ENCODE peak calls at places on chromosomes 5 and 9, in eight cellular contexts. S is heart left ventricle, D is mammary epithelial cell, Q is GM23338, A is ovary, F is hepatocyte, L is left ventricle myocardium inferior, P is astrocyte. G is an unnamed sample. For H3K4me1, the result is how much of the 10 kb centered on the place peaks cover.

GRCh38 chr5:118115791-118116190 is 872.6 kb downstream of the DTWD2 start:
- DNase-seq in S (no peak), D (no peak), Q (no peak), A (no peak), F (no peak), L (no peak), P (peak), G (no peak)

GRCh38 chr9:104923740-104924139 is 4.2 kb downstream of the ABCA1 start:
- DNase-seq in S (no peak), D (no peak), Q (no peak), A (no peak), F (no peak), L (no peak), P (no peak), G (no peak)

GRCh38 chr9:120922404-120923173 is 4.0 kb downstream of the TRAF1 start:
- DNase-seq in S (no peak), D (no peak), Q (no peak), A (no peak), F (no peak), L (no peak), P (no peak), G (no peak)

GRCh38 chr9:5509573-5509972 is 758 bp upstream of the PDCD1LG2 start:
- DNase-seq in S (no peak), D (peak), Q (no peak), A (no peak), F (no peak), L (no peak), P (peak), G (no peak)

GRCh38 chr5:446864-447263 is 3.9 kb downstream of the EXOC3 start:
- DNase-seq in S (no peak), D (peak), Q (peak), A (no peak), F (peak), L (no peak), P (no peak), G (no peak)

GRCh38 chr5:146327471-146327870 is 11.2 kb upstream of the POU4F3 start:
- DNase-seq in S (no peak), D (no peak), Q (no peak), A (no peak), F (no peak), L (no peak), P (no peak), G (no peak)

GRCh38 chr5:76402880-76403712 is at the start of gene IQGAP2:
- DNase-seq in S (peak), D (peak), Q (peak), A (peak), F (peak), L (peak), P (peak), G (peak)

GRCh38 chr5:61228229-61228628 is 66.0 kb upstream of the SMIM15 start:
- DNase-seq in S (no peak), D (no peak), Q (no peak), A (no peak), F (no peak), L (no peak), P (no peak), G (no peak)

GRCh38 chr9:74083681-74084433 is 413.3 kb upstream of the RORB start:
- DNase-seq in S (no peak), D (no peak), Q (no peak), A (no peak), F (no peak), L (no peak), P (no peak), G (no peak)

GRCh38 chr5:45454114-45454513 is 242.1 kb downstream of the HCN1 start:
- DNase-seq in S (peak), D (no peak), Q (peak), A (no peak), F (peak), L (no peak), P (peak), G (peak)

GRCh38 chr5:171272996-171273970 is 35.8 kb upstream of the TLX3 start:
- DNase-seq in S (no peak), D (peak), Q (peak), A (no peak), F (peak), L (no peak), P (no peak), G (peak)

GRCh38 chr5:32505718-32506117 is 61.2 kb upstream of the ZFR start:
- DNase-seq in S (no peak), D (peak), Q (no peak), A (no peak), F (peak), L (no peak), P (peak), G (no peak)

GRCh38 chr9:119802621-119803020 is 433.4 kb upstream of the BRINP1 start:
- DNase-seq in S (peak), D (no peak), Q (peak), A (no peak), F (peak), L (peak), P (no peak), G (no peak)

GRCh38 chr5:95730730-95731570 is at the start of gene RHOBTB3:
- DNase-seq in S (peak), D (peak), Q (peak), A (peak), F (peak), L (peak), P (peak), G (peak)

GRCh38 chr5:138722518-138722917 is 30.7 kb upstream of the CTNNA1 start:
- DNase-seq in S (no peak), D (peak), Q (peak), A (no peak), F (no peak), L (no peak), P (no peak), G (no peak)

GRCh38 chr9:18487620-18488019 is 13.7 kb downstream of the ADAMTSL1 start:
- DNase-seq in S (no peak), D (no peak), Q (no peak), A (no peak), F (no peak), L (no peak), P (no peak), G (no peak)

GRCh38 chr9:36924071-36924470 is 110.0 kb downstream of the PAX5 start:
- DNase-seq in S (no peak), D (peak), Q (no peak), A (no peak), F (peak), L (no peak), P (peak), G (no peak)

GRCh38 chr9:5851445-5851844 is 18.5 kb upstream of the ERMP1 start:
- DNase-seq in S (no peak), D (peak), Q (no peak), A (no peak), F (peak), L (no peak), P (peak), G (no peak)

GRCh38 chr5:160199410-160199911 is 29.8 kb upstream of the FABP6 start:
- DNase-seq in S (peak), D (peak), Q (peak), A (peak), F (peak), L (peak), P (no peak), G (peak)

GRCh38 chr5:169904059-169904458 is 76.2 kb downstream of the INSYN2B start:
- DNase-seq in S (no peak), D (no peak), Q (no peak), A (no peak), F (no peak), L (no peak), P (peak), G (no peak)

GRCh38 chr5:141866111-141866510 is 12.1 kb downstream of the PCDH1 start:
- DNase-seq in S (no peak), D (peak), Q (no peak), A (no peak), F (peak), L (no peak), P (no peak), G (no peak)

GRCh38 chr5:107271682-107272350 is 398.9 kb downstream of the EFNA5 start:
- DNase-seq in S (no peak), D (no peak), Q (no peak), A (no peak), F (no peak), L (no peak), P (peak), G (no peak)

GRCh38 chr9:18564018-18564880 is 90.3 kb downstream of the ADAMTSL1 start:
- DNase-seq in S (no peak), D (no peak), Q (no peak), A (no peak), F (no peak), L (no peak), P (no peak), G (no peak)

GRCh38 chr5:154868702-154869101 is 10.3 kb downstream of the CNOT8 start:
- DNase-seq in S (no peak), D (no peak), Q (peak), A (no peak), F (peak), L (no peak), P (no peak), G (peak)

GRCh38 chr9:123637940-123638634 is 282.1 kb downstream of the CRB2 start:
- DNase-seq in S (no peak), D (no peak), Q (no peak), A (no peak), F (no peak), L (no peak), P (peak), G (no peak)

GRCh38 chr9:111533099-111533785 is 8.3 kb downstream of the ZNF483 start:
- DNase-seq in S (no peak), D (no peak), Q (no peak), A (no peak), F (no peak), L (no peak), P (peak), G (no peak)

GRCh38 chr5:76074487-76074886 is 8.7 kb upstream of the SV2C start:
- DNase-seq in S (no peak), D (no peak), Q (peak), A (no peak), F (no peak), L (no peak), P (no peak), G (no peak)

GRCh38 chr5:138503487-138504270 is 38.4 kb downstream of the EGR1 start:
- DNase-seq in S (peak), D (peak), Q (peak), A (peak), F (peak), L (no peak), P (peak), G (peak)

GRCh38 chr9:114811969-114812636 is 6.3 kb upstream of the TNFSF15 start:
- DNase-seq in S (no peak), D (no peak), Q (no peak), A (no peak), F (no peak), L (no peak), P (no peak), G (no peak)

GRCh38 chr9:120480707-120481106 is 99.3 kb downstream of the CDK5RAP2 start:
- DNase-seq in S (no peak), D (peak), Q (no peak), A (no peak), F (no peak), L (no peak), P (no peak), G (no peak)

GRCh38 chr9:757246-757881 is 84.1 kb upstream of the DMRT1 start:
- DNase-seq in S (no peak), D (peak), Q (peak), A (no peak), F (peak), L (no peak), P (peak), G (no peak)

GRCh38 chr9:113993838-113994540 is 84.1 kb downstream of the AMBP start:
- DNase-seq in S (peak), D (peak), Q (no peak), A (peak), F (no peak), L (peak), P (peak), G (peak)

GRCh38 chr9:105508530-105508929 is 49.4 kb upstream of the FKTN start:
- DNase-seq in S (no peak), D (no peak), Q (no peak), A (no peak), F (no peak), L (no peak), P (no peak), G (no peak)

GRCh38 chr9:137588891-137589290 is 1.4 kb downstream of the ZMYND19 start:
- DNase-seq in S (no peak), D (no peak), Q (no peak), A (no peak), F (no peak), L (no peak), P (no peak), G (no peak)

GRCh38 chr9:137588311-137588710 is 2.0 kb downstream of the ZMYND19 start:
- DNase-seq in S (no peak), D (no peak), Q (no peak), A (no peak), F (no peak), L (no peak), P (no peak), G (no peak)

GRCh38 chr9:137589441-137590122 is 730 bp downstream of the ZMYND19 start:
- DNase-seq in S (no peak), D (no peak), Q (peak), A (no peak), F (peak), L (no peak), P (peak), G (no peak)

GRCh38 chr9:137590469-137591383 is at the start of gene ZMYND19:
- DNase-seq in S (peak), D (peak), Q (peak), A (peak), F (peak), L (peak), P (peak), G (peak)

GRCh38 chr9:137590123-137590468 is 216 bp downstream of the ZMYND19 start:
- DNase-seq in S (no peak), D (no peak), Q (peak), A (no peak), F (no peak), L (no peak), P (no peak), G (no peak)
- H3K4me1 ChIP-seq in S (under half), D (under half), Q (under half), A (under half), F (under half), L (under half), P (under half), G (under half)

DNA sequence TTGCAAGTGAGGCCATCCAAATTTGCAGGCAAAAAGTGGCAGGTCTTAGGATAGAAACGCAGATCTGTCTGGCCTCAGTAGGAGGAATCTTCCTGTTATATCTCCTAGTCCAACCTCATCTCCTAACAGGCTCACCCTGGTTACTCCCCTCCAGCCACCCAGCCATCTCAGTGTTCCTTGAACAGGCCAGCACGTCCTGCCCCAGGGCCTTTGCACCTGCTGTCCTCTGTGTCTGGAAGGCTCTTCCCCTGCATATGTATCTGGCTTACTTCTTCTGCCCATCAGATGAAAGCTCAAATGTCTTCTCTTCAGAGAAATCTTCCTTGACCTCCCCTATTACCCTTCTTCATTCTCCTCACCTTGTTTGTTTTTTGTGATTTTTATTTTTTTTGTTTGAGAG is 107.3 kb upstream of the ALDH1B1 start:
- DNase-seq in S (no peak), D (no peak), Q (no peak), A (no peak), F (no peak), L (no peak), P (no peak), G (no peak)
- H3K4me3 ChIP-seq in S (no peak), D (no peak), Q (no peak), A (no peak), F (no peak), L (no peak), P (no peak), G (no peak)

DNA sequence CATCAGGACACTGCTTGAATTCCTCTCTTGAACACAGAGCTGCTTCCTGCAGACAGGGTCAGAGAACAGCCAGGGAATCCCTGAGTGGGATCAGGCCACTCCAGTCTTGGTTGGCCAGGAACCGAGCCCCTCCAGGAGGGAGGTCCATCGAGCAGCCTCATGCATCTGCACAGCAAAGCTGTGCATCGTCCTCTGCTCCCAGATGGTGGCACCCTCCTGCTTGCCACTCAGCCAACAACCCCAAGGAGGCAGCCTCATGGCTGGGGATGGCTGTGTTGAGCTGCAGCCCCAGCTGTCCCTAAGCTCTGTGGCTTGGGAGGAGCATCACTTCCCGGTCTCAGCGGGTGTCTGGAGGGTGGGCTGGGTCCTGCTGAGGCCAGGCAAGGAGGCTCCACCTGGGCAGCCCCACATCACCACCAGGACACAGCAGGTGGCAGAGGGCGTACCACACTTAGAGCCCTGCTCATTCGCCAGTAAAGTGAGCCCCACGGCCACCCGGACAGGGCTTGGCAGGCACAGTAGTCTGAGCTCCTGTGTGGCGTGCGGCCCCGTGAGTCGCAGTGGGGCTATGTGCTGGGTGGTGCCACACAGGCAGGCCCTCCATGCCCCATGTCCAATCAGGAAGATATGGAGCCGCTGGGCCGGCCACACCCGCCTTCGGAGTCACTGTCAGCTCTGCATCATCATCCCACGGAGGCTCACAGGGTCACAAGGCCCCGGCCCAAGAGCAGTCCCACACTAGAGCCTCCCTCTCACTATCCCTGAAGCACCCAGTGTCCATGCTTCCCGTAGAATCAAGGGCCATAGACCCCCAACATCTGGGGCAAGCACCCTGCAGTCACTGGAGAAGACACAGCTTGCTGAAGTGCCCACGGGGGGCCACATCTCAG is 11.9 kb downstream of the LPCAT1 start:
- DNase-seq in S (peak), D (peak), Q (no peak), A (peak), F (no peak), L (peak), P (no peak), G (peak)
- TF ChIP-seq CTCF in S (no peak), D (peak), Q (peak), A (no peak), F (no peak), L (no peak), P (no peak), G (peak)

DNA sequence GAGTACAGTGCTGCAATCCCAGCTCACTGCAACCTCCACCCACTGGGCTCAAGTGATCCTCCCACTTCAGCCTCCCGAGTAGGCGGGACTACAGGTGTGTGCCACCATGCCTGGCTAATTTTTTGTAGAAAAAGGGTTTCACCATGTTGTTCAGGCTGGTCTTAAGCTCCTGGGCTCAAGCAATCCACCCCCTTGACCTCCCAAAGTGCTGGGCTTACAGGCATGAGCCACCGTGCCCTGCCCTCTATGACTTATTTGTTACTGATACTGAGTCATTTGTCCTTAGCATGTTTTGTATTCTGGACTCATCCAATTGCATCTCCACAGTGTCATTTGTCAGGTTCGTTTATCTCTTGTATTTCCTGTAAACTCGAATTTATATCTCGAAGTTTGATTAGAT is 2.7 kb upstream of the ITK start:
- DNase-seq in S (no peak), D (no peak), Q (no peak), A (no peak), F (no peak), L (no peak), P (no peak), G (no peak)
- H3K4me1 ChIP-seq in S (under half), D (under half), Q (under half), A (under half), F (under half), L (under half), P (under half), G (under half)

G was measured in BE2C.